ENCODE peak calls at places on chromosomes 2 and 18, in seven cellular contexts. W is adipocyte; M is activated T-cell treated with anti-CD3 and anti-CD28 coated beads, Interleukin-2, amount 50 U/mL, for 72 hours; S is NCI-H460; E is Jurkat, Clone E6-1; T is heart right ventricle; U is nucleus accumbens. J is an unnamed sample.

GRCh38 chr18:54323561-54323960 is 34.1 kb downstream of the STARD6 start:
- DNase-seq in M (no peak), W (no peak), U (no peak), S (no peak), E (no peak), T (no peak), J (no peak)

GRCh38 chr18:8703781-8704301 is 1.5 kb upstream of the MTCL1 start:
- DNase-seq in E (no peak), U (no peak), W (no peak), M (no peak), T (no peak), S (no peak), J (no peak)

GRCh38 chr2:18311413-18311812 is 249.0 kb downstream of the RDH14 start:
- DNase-seq in U (no peak), W (peak; percentile 54), T (no peak), E (no peak), M (no peak), S (no peak), J (no peak)

GRCh38 chr18:8689431-8689830 is 15.9 kb upstream of the MTCL1 start:
- DNase-seq in S (no peak), U (no peak), E (no peak), W (no peak), M (no peak), T (no peak), J (no peak)

GRCh38 chr2:128874608-128875007 is 555.9 kb upstream of the HS6ST1 start:
- DNase-seq in W (no peak), U (no peak), E (no peak), S (no peak), M (no peak), T (no peak), J (no peak)

GRCh38 chr2:63639344-63639743 is 50.6 kb downstream of the MDH1 start:
- DNase-seq in M (no peak), T (no peak), E (no peak), U (no peak), S (no peak), W (no peak), J (no peak)

GRCh38 chr2:241238693-241239198 is 50.3 kb downstream of the ANO7 start:
- DNase-seq in W (no peak), U (no peak), S (no peak), M (no peak), T (no peak), E (no peak), J (no peak)

GRCh38 chr2:200305797-200306718 is at the start of gene SPATS2L:
- DNase-seq in U (peak; percentile 2), E (no peak), T (peak; percentile 86), W (peak; percentile 91), S (peak; percentile 49), M (peak; percentile 68), J (peak; percentile 21)

GRCh38 chr2:85577386-85578242 is at the start of gene VAMP8:
- DNase-seq in W (no peak), S (no peak), U (no peak), T (no peak), E (no peak), M (peak; percentile 76), J (peak; percentile 56)

GRCh38 chr2:151287513-151288250 is 1.8 kb downstream of the NMI start:
- DNase-seq in U (no peak), S (no peak), W (no peak), E (no peak), M (no peak), T (no peak), J (no peak)

GRCh38 chr18:7488571-7488970 is 78.5 kb upstream of the PTPRM start:
- DNase-seq in S (no peak), M (no peak), T (no peak), U (no peak), W (no peak), E (no peak), J (no peak)

GRCh38 chr2:157786663-157787363 is 89.3 kb downstream of the ACVR1 start:
- DNase-seq in M (no peak), U (no peak), S (no peak), E (no peak), T (no peak), W (no peak), J (no peak)

GRCh38 chr2:30073523-30073922 is 73.3 kb upstream of the YPEL5 start:
- DNase-seq in S (no peak), E (no peak), W (no peak), U (no peak), M (no peak), T (no peak), J (no peak)

GRCh38 chr2:200486529-200486928 is 23.3 kb downstream of the KCTD18 start:
- DNase-seq in S (no peak), T (no peak), U (no peak), W (peak; percentile 34), E (peak; percentile 44), M (no peak), J (no peak)

GRCh38 chr2:109129921-109130725 is 1.1 kb downstream of the SH3RF3 start:
- DNase-seq in W (peak; percentile 71), T (peak; percentile 19), U (no peak), E (no peak), S (no peak), M (peak; percentile 21), J (no peak)

GRCh38 chr2:10482460-10482859 is 34.3 kb upstream of the ODC1 start:
- DNase-seq in T (no peak), U (no peak), E (no peak), M (no peak), S (no peak), W (no peak), J (no peak)

GRCh38 chr2:237156857-237157550 is 71.3 kb downstream of the COPS8 start:
- DNase-seq in W (no peak), M (no peak), T (no peak), U (no peak), S (no peak), E (no peak), J (no peak)

GRCh38 chr2:180991361-180991760 is 11.0 kb downstream of the UBE2E3 start:
- DNase-seq in S (no peak), M (no peak), E (no peak), W (no peak), U (no peak), T (no peak), J (no peak)

GRCh38 chr2:168773719-168774521 is 28.5 kb upstream of the NOSTRIN start:
- DNase-seq in U (no peak), E (peak; percentile 40), M (peak; percentile 53), S (peak; percentile 68), W (peak; percentile 49), T (peak; percentile 51), J (no peak)